ENCODE peak calls at places on chromosomes 1 and 21, in nine cellular contexts. One of them, this sample, is unnamed.

GRCh38 chr1:58047265-58047858 is 499.2 kb downstream of the OMA1 start:
- DNase-seq in right atrium auricular region: no peak
- DNase-seq in mesendoderm: no peak
- DNase-seq in lower lobe of right lung: no peak
- DNase-seq in ovary: no peak
- DNase-seq in AG09309: no peak
- DNase-seq in GM06990: no peak
- DNase-seq in stomach: no peak
- DNase-seq in lung: no peak
- DNase-seq in this sample: no peak

GRCh38 chr1:165228676-165229075 is 127.8 kb downstream of the LMX1A start:
- DNase-seq in GM06990: no peak
- DNase-seq in right atrium auricular region: no peak
- DNase-seq in lung: no peak
- DNase-seq in AG09309: no peak
- DNase-seq in mesendoderm: peak; percentile 44
- DNase-seq in ovary: no peak
- DNase-seq in lower lobe of right lung: no peak
- DNase-seq in stomach: no peak
- DNase-seq in this sample: no peak

GRCh38 chr1:41349361-41350054 is 11.7 kb upstream of the FOXO6 start:
- DNase-seq in mesendoderm: no peak
- DNase-seq in GM06990: no peak
- DNase-seq in stomach: no peak
- DNase-seq in AG09309: no peak
- DNase-seq in ovary: no peak
- DNase-seq in right atrium auricular region: no peak
- DNase-seq in lower lobe of right lung: no peak
- DNase-seq in lung: no peak
- DNase-seq in this sample: no peak

GRCh38 chr1:235910357-235911299 is 43.9 kb upstream of the LYST start:
- DNase-seq in right atrium auricular region: no peak
- DNase-seq in stomach: peak; percentile 49
- DNase-seq in lung: peak; percentile 51
- DNase-seq in ovary: no peak
- DNase-seq in AG09309: peak; percentile 85
- DNase-seq in lower lobe of right lung: no peak
- DNase-seq in GM06990: no peak
- DNase-seq in mesendoderm: peak; percentile 86
- DNase-seq in this sample: no peak

GRCh38 chr1:226647719-226648118 is 91.4 kb downstream of the ITPKB start:
- DNase-seq in lower lobe of right lung: peak; percentile 21
- DNase-seq in AG09309: no peak
- DNase-seq in stomach: no peak
- DNase-seq in ovary: no peak
- DNase-seq in lung: no peak
- DNase-seq in mesendoderm: no peak
- DNase-seq in right atrium auricular region: no peak
- DNase-seq in GM06990: no peak
- DNase-seq in this sample: no peak

GRCh38 chr1:18703041-18703621 is 72.5 kb downstream of the PAX7 start:
- DNase-seq in mesendoderm: peak; percentile 72
- DNase-seq in lung: no peak
- DNase-seq in GM06990: no peak
- DNase-seq in stomach: no peak
- DNase-seq in ovary: no peak
- DNase-seq in right atrium auricular region: no peak
- DNase-seq in AG09309: no peak
- DNase-seq in lower lobe of right lung: no peak
- DNase-seq in this sample: no peak

GRCh38 chr1:226881515-226882185 is 11.2 kb downstream of the PSEN2 start:
- DNase-seq in ovary: no peak
- DNase-seq in right atrium auricular region: no peak
- DNase-seq in mesendoderm: no peak
- DNase-seq in AG09309: no peak
- DNase-seq in stomach: no peak
- DNase-seq in lung: no peak
- DNase-seq in lower lobe of right lung: no peak
- DNase-seq in GM06990: no peak
- DNase-seq in this sample: no peak

GRCh38 chr1:1264868-1265272 is 8.8 kb downstream of the UBE2J2 start:
- DNase-seq in lower lobe of right lung: no peak
- DNase-seq in AG09309: peak; percentile 93
- DNase-seq in GM06990: no peak
- DNase-seq in stomach: no peak
- DNase-seq in mesendoderm: peak; percentile 65
- DNase-seq in right atrium auricular region: no peak
- DNase-seq in ovary: no peak
- DNase-seq in lung: no peak
- DNase-seq in this sample: no peak

GRCh38 chr1:119220980-119221379 is 80.5 kb upstream of the WARS2 start:
- DNase-seq in AG09309: peak; percentile 79
- DNase-seq in lower lobe of right lung: no peak
- DNase-seq in mesendoderm: no peak
- DNase-seq in ovary: no peak
- DNase-seq in lung: no peak
- DNase-seq in right atrium auricular region: no peak
- DNase-seq in GM06990: no peak
- DNase-seq in stomach: no peak
- DNase-seq in this sample: no peak

GRCh38 chr21:46190491-46191131 is 6.4 kb upstream of the SPATC1L start:
- DNase-seq in AG09309: no peak
- DNase-seq in GM06990: no peak
- DNase-seq in mesendoderm: no peak
- DNase-seq in lower lobe of right lung: no peak
- DNase-seq in right atrium auricular region: peak; percentile 50
- DNase-seq in stomach: no peak
- DNase-seq in ovary: peak; percentile 16
- DNase-seq in lung: no peak
- DNase-seq in this sample: peak; percentile 71

GRCh38 chr1:53110370-53111072 is 31.9 kb downstream of the SLC1A7 start:
- DNase-seq in ovary: no peak
- DNase-seq in stomach: peak; percentile 48
- DNase-seq in GM06990: no peak
- DNase-seq in lung: peak; percentile 53
- DNase-seq in AG09309: peak; percentile 61
- DNase-seq in mesendoderm: no peak
- DNase-seq in lower lobe of right lung: peak; percentile 78
- DNase-seq in right atrium auricular region: no peak
- DNase-seq in this sample: no peak

GRCh38 chr1:33306561-33307493 is 14.1 kb downstream of the A3GALT2 start:
- DNase-seq in ovary: peak; percentile 72
- DNase-seq in lung: no peak
- DNase-seq in mesendoderm: no peak
- DNase-seq in AG09309: no peak
- DNase-seq in stomach: no peak
- DNase-seq in right atrium auricular region: no peak
- DNase-seq in GM06990: no peak
- DNase-seq in lower lobe of right lung: peak; percentile 73
- DNase-seq in this sample: no peak

GRCh38 chr21:28823464-28823863 is 169.2 kb downstream of the LTN1 start:
- DNase-seq in mesendoderm: no peak
- DNase-seq in stomach: no peak
- DNase-seq in right atrium auricular region: no peak
- DNase-seq in ovary: no peak
- DNase-seq in AG09309: no peak
- DNase-seq in lower lobe of right lung: no peak
- DNase-seq in lung: no peak
- DNase-seq in GM06990: no peak
- DNase-seq in this sample: no peak

GRCh38 chr1:26109229-26110164 is 2.1 kb upstream of the PDIK1L start:
- DNase-seq in mesendoderm: no peak
- DNase-seq in ovary: no peak
- DNase-seq in right atrium auricular region: no peak
- DNase-seq in stomach: no peak
- DNase-seq in AG09309: no peak
- DNase-seq in lower lobe of right lung: no peak
- DNase-seq in GM06990: no peak
- DNase-seq in lung: no peak
- DNase-seq in this sample: no peak

GRCh38 chr1:208202333-208202987 is 41.7 kb downstream of the PLXNA2 start:
- DNase-seq in GM06990: no peak
- DNase-seq in lower lobe of right lung: no peak
- DNase-seq in lung: no peak
- DNase-seq in AG09309: no peak
- DNase-seq in ovary: no peak
- DNase-seq in stomach: no peak
- DNase-seq in mesendoderm: no peak
- DNase-seq in right atrium auricular region: no peak
- DNase-seq in this sample: no peak

GRCh38 chr1:208201241-208201640 is 42.9 kb downstream of the PLXNA2 start:
- DNase-seq in mesendoderm: no peak
- DNase-seq in lung: peak; percentile 47
- DNase-seq in lower lobe of right lung: no peak
- DNase-seq in ovary: no peak
- DNase-seq in AG09309: peak; percentile 67
- DNase-seq in right atrium auricular region: peak; percentile 84
- DNase-seq in stomach: peak; percentile 71
- DNase-seq in GM06990: no peak
- DNase-seq in this sample: no peak

GRCh38 chr1:208204779-208205178 is 39.4 kb downstream of the PLXNA2 start:
- DNase-seq in GM06990: no peak
- DNase-seq in right atrium auricular region: no peak
- DNase-seq in AG09309: no peak
- DNase-seq in mesendoderm: no peak
- DNase-seq in ovary: no peak
- DNase-seq in lung: no peak
- DNase-seq in lower lobe of right lung: no peak
- DNase-seq in stomach: no peak
- DNase-seq in this sample: no peak

GRCh38 chr1:208203848-208204609 is 40.2 kb downstream of the PLXNA2 start:
- DNase-seq in ovary: no peak
- DNase-seq in lung: no peak
- DNase-seq in right atrium auricular region: no peak
- DNase-seq in GM06990: no peak
- DNase-seq in stomach: no peak
- DNase-seq in lower lobe of right lung: no peak
- DNase-seq in AG09309: no peak
- DNase-seq in mesendoderm: peak; percentile 83
- DNase-seq in this sample: peak; percentile 87

DNA sequence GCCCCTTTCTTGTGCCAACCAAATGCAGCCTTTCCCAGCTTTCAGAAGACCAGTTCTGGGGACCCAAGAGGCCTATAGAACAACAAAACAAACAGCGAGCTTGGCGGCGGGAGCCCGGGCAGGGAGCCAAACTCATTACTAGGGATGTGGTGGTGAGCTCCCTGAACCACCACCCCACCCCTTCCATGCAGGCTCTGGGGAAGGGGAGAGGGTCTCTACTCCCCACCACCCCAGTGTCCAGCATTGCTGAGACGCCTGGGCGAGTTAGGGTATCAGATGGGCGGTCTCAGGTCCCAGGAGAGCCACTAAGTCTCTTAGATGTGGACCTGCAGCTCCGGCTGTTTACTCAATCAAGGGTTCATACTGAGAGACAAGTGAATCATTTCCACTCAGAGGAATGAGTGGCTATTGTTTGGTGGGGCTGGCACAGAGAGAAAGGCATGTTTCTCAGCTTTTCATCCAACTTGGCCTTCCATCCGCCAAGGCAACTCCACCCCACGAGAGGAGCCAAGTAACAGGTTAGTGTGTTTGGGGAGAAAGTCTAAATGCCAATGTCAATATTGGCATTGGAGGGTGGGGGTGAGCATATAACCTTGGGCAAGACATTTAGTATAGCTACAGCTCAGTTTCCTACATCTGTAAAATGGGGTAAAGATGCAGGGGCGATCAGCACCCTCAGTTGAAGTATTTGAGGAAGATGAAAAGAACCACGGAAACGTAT is 40.9 kb downstream of the PLXNA2 start:
- DNase-seq in AG09309: no peak
- DNase-seq in right atrium auricular region: no peak
- DNase-seq in stomach: peak; percentile 81
- DNase-seq in ovary: peak; percentile 62
- DNase-seq in mesendoderm: no peak
- DNase-seq in GM06990: no peak
- DNase-seq in lower lobe of right lung: peak; percentile 68
- DNase-seq in lung: peak; percentile 72
- DNase-seq in this sample: no peak
- H3K4me3 ChIP-seq in AG09309: no peak overlapping the region
- H3K4me3 ChIP-seq in right atrium auricular region: no peak overlapping the region
- H3K4me3 ChIP-seq in stomach: no peak overlapping the region
- H3K4me3 ChIP-seq in ovary: no peak overlapping the region
- H3K4me3 ChIP-seq in mesendoderm: no peak overlapping the region
- H3K4me3 ChIP-seq in GM06990: no peak overlapping the region
- H3K4me3 ChIP-seq in lower lobe of right lung: no peak overlapping the region
- H3K4me3 ChIP-seq in lung: no peak overlapping the region
- H3K4me3 ChIP-seq in this sample: peak overlapping the region; percentile 31

GRCh38 chr1:190479537-190479936 is 1.9 kb upstream of the BRINP3 start:
- DNase-seq in AG09309: no peak
- DNase-seq in right atrium auricular region: no peak
- DNase-seq in lung: no peak
- DNase-seq in stomach: no peak
- DNase-seq in GM06990: no peak
- DNase-seq in ovary: no peak
- DNase-seq in mesendoderm: peak; percentile 19
- DNase-seq in lower lobe of right lung: no peak
- DNase-seq in this sample: no peak
- H3K4me3 ChIP-seq in AG09309: no peak overlapping the region
- H3K4me3 ChIP-seq in right atrium auricular region: no peak overlapping the region
- H3K4me3 ChIP-seq in lung: no peak overlapping the region
- H3K4me3 ChIP-seq in stomach: no peak overlapping the region
- H3K4me3 ChIP-seq in GM06990: no peak overlapping the region
- H3K4me3 ChIP-seq in ovary: no peak overlapping the region
- H3K4me3 ChIP-seq in mesendoderm: no peak overlapping the region
- H3K4me3 ChIP-seq in lower lobe of right lung: no peak overlapping the region
- H3K4me3 ChIP-seq in this sample: no peak overlapping the region

DNA sequence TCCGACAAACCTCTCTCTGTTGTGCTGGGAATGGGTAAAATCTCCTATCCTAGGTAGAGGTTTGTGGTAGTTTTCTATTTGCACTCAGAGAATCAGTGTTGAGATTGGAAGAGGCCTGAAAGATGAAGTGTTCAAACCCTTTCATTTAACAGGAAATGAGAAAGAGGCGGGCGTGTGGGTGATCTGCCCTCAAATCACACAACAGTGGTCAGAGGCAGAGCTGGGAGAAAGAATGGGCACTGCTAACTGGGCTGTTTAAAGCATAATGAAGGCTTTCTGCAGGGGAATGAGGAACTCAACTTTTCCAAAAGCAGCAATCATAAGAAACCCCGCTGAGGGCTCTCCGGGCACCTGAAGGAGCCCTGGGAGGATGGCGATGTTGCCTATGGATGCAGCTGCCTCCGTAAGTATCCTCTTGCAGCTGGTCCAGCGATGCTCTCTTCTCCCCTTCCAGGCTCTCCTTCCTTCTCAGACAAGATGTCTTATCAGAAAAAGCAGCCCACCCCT is 1.0 kb downstream of the LORICRIN start:
- DNase-seq in AG09309: no peak
- DNase-seq in lower lobe of right lung: no peak
- DNase-seq in mesendoderm: no peak
- DNase-seq in lung: no peak
- DNase-seq in ovary: no peak
- DNase-seq in right atrium auricular region: no peak
- DNase-seq in stomach: no peak
- DNase-seq in GM06990: no peak
- DNase-seq in this sample: no peak
- H3K4me3 ChIP-seq in AG09309: no peak overlapping the region
- H3K4me3 ChIP-seq in lower lobe of right lung: peak overlapping the region; percentile 51
- H3K4me3 ChIP-seq in mesendoderm: no peak overlapping the region
- H3K4me3 ChIP-seq in lung: no peak overlapping the region
- H3K4me3 ChIP-seq in ovary: peak overlapping the region; percentile 43
- H3K4me3 ChIP-seq in right atrium auricular region: peak overlapping the region; percentile 35
- H3K4me3 ChIP-seq in stomach: peak overlapping the region; percentile 47
- H3K4me3 ChIP-seq in GM06990: peak overlapping the region; percentile 44
- H3K4me3 ChIP-seq in this sample: peak overlapping the region; percentile 73

GRCh38 chr1:56535362-56535761 is 44.0 kb downstream of the PLPP3 start:
- DNase-seq in mesendoderm: peak; percentile 57
- DNase-seq in GM06990: no peak
- DNase-seq in ovary: no peak
- DNase-seq in right atrium auricular region: no peak
- DNase-seq in stomach: no peak
- DNase-seq in lower lobe of right lung: no peak
- DNase-seq in AG09309: no peak
- DNase-seq in lung: no peak
- DNase-seq in this sample: no peak
- H3K4me3 ChIP-seq in mesendoderm: no peak overlapping the region
- H3K4me3 ChIP-seq in GM06990: no peak overlapping the region
- H3K4me3 ChIP-seq in ovary: no peak overlapping the region
- H3K4me3 ChIP-seq in right atrium auricular region: no peak overlapping the region
- H3K4me3 ChIP-seq in stomach: no peak overlapping the region
- H3K4me3 ChIP-seq in lower lobe of right lung: no peak overlapping the region
- H3K4me3 ChIP-seq in AG09309: no peak overlapping the region
- H3K4me3 ChIP-seq in lung: no peak overlapping the region
- H3K4me3 ChIP-seq in this sample: no peak overlapping the region